ENCODE peak calls at places on chromosome 11, in seven cellular contexts. W is stimulated activated CD4-positive, alpha-beta T cell treated with anti-CD3 and anti-CD28 coated beads, Interleukin-15, amount 100 ng/mL, for 1 hour; J is WTC11; B is stimulated activated CD8-positive, alpha-beta memory T cell treated with anti-CD3 and anti-CD28 coated beads, Interleukin-4, amount 100 ng/mL, for 24 hours; R is amniotic stem cell; A is head of caudate nucleus; V is mucosa of gallbladder. Y is an unnamed sample.

GRCh38 chr11:3849297-3849874 is 6.1 kb upstream of the STIM1 start:
- DNase-seq in J (no peak), V (peak), W (no peak), A (no peak), R (no peak), B (no peak), Y (no peak)

GRCh38 chr11:78796956-78797355 is 222.3 kb upstream of the NARS2 start:
- DNase-seq in B (no peak), W (no peak), J (no peak), R (peak), V (no peak), A (no peak), Y (peak)

GRCh38 chr11:120573756-120574354 is 62.3 kb downstream of the GRIK4 start:
- DNase-seq in J (peak), V (no peak), A (no peak), B (no peak), W (no peak), R (no peak), Y (no peak)

GRCh38 chr11:14454861-14455632 is 44.6 kb downstream of the COPB1 start:
- DNase-seq in R (no peak), J (no peak), A (no peak), B (no peak), W (no peak), V (no peak), Y (no peak)

GRCh38 chr11:128867277-128867676 is at the start of gene KCNJ1:
- DNase-seq in W (no peak), B (no peak), R (no peak), A (no peak), J (no peak), V (no peak), Y (no peak)

GRCh38 chr11:60912851-60913550 is 957 bp upstream of the TMEM109 start:
- DNase-seq in V (no peak), W (no peak), R (no peak), B (no peak), A (no peak), J (no peak), Y (no peak)

GRCh38 chr11:695606-696381 is at the start of gene TMEM80:
- DNase-seq in W (peak), R (peak), V (peak), B (peak), J (peak), A (peak), Y (peak)

GRCh38 chr11:74849525-74850391 is 99.1 kb downstream of the XRRA1 start:
- DNase-seq in V (no peak), B (no peak), W (no peak), R (no peak), J (peak), A (no peak), Y (no peak)

GRCh38 chr11:11620251-11620965 is 1.4 kb downstream of the GALNT18 start:
- DNase-seq in V (peak), R (no peak), W (no peak), J (peak), A (no peak), B (no peak), Y (no peak)

Y was measured in AG04449.